ENCODE peak calls at places on chromosomes 2 and 18, in ten cellular contexts. O, S, J, T, F, I, M, Q, L and U are unnamed samples.

GRCh38 chr2:28558421-28558820 is 62.6 kb downstream of the PLB1 start:
- DNase-seq in J (no peak), Q (no peak), I (no peak), M (no peak), O (no peak), F (no peak), S (no peak), L (no peak), T (no peak), U (no peak)

GRCh38 chr2:24912523-24912922 is 7.5 kb downstream of the ADCY3 start:
- DNase-seq in S (no peak), O (no peak), F (no peak), J (no peak), M (no peak), T (no peak), L (no peak), Q (no peak), I (no peak), U (no peak)

GRCh38 chr2:130829020-130829419 is 7.7 kb upstream of the ARHGEF4 start:
- DNase-seq in J (no peak), I (peak; percentile 27), M (no peak), L (no peak), O (no peak), F (no peak), T (peak; percentile 77), Q (peak; percentile 31), S (peak; percentile 70), U (no peak)

GRCh38 chr2:161133366-161133765 is 26.9 kb upstream of the TANK start:
- DNase-seq in M (no peak), Q (no peak), F (no peak), O (no peak), L (no peak), S (no peak), I (no peak), J (no peak), T (no peak), U (no peak)

GRCh38 chr2:233022561-233022960 is 9.5 kb upstream of the NGEF start:
- DNase-seq in M (no peak), J (no peak), I (no peak), S (no peak), L (no peak), F (no peak), T (no peak), Q (no peak), O (no peak), U (no peak)

GRCh38 chr2:202024871-202025270 is 8.8 kb upstream of the FZD7 start:
- DNase-seq in J (no peak), O (no peak), L (no peak), F (no peak), M (no peak), T (no peak), I (no peak), Q (no peak), S (no peak), U (no peak)

GRCh38 chr18:79451237-79452125 is 55.8 kb downstream of the NFATC1 start:
- DNase-seq in O (no peak), Q (no peak), S (no peak), L (no peak), F (no peak), M (no peak), T (no peak), J (no peak), I (no peak), U (no peak)

GRCh38 chr2:177296047-177296446 is 31.5 kb upstream of the NFE2L2 start:
- DNase-seq in L (no peak), M (no peak), Q (no peak), O (no peak), J (no peak), T (peak; percentile 26), F (no peak), S (no peak), I (no peak), U (peak; percentile 50)

GRCh38 chr2:203379156-203379555 is 51.0 kb downstream of the ABI2 start:
- DNase-seq in T (no peak), Q (no peak), F (no peak), S (no peak), O (no peak), J (no peak), L (no peak), M (no peak), I (no peak), U (no peak)

GRCh38 chr2:168392031-168392430 is 64.0 kb upstream of the CERS6 start:
- DNase-seq in O (no peak), J (no peak), T (peak; percentile 21), Q (no peak), M (no peak), S (no peak), F (no peak), L (no peak), I (no peak), U (no peak)

GRCh38 chr2:238925281-238925680 is 77.4 kb downstream of the TWIST2 start:
- DNase-seq in F (no peak), T (no peak), L (no peak), O (no peak), J (no peak), M (no peak), Q (no peak), I (no peak), S (no peak), U (no peak)

GRCh38 chr2:64283641-64284371 is 139.6 kb upstream of the PELI1 start:
- DNase-seq in O (no peak), I (no peak), S (no peak), L (peak; percentile 53), F (no peak), J (no peak), T (peak; percentile 49), Q (no peak), M (no peak), U (peak; percentile 66)

GRCh38 chr18:37705016-37705415 is 139.4 kb upstream of the CELF4 start:
- DNase-seq in T (no peak), M (no peak), J (no peak), S (no peak), F (no peak), Q (no peak), L (no peak), O (no peak), I (no peak), U (no peak)

GRCh38 chr2:196389670-196390069 is 218.3 kb upstream of the STK17B start:
- DNase-seq in F (no peak), S (no peak), I (no peak), O (no peak), L (no peak), M (no peak), J (no peak), Q (no peak), T (peak; percentile 12), U (no peak)

GRCh38 chr2:89767581-89768435 is 1076.3 kb downstream of the RPIA start:
- DNase-seq in L (no peak), Q (no peak), M (peak; percentile 89), J (no peak), S (no peak), O (no peak), T (no peak), F (no peak), I (peak; percentile 43), U (no peak)

GRCh38 chr2:218898109-218898878 is 17.6 kb downstream of the WNT10A start:
- DNase-seq in T (peak; percentile 38), L (peak; percentile 66), I (peak; percentile 81), Q (no peak), S (peak; percentile 96), M (peak; percentile 89), O (peak; percentile 72), J (peak; percentile 69), F (peak; percentile 79), U (peak; percentile 84)

GRCh38 chr2:206045251-206045650 is 40.7 kb downstream of the INO80D start:
- DNase-seq in L (no peak), F (no peak), S (no peak), T (peak; percentile 31), J (no peak), Q (no peak), O (no peak), M (no peak), I (no peak), U (no peak)

GRCh38 chr2:16057661-16058060 is 117.3 kb downstream of the MYCN start:
- DNase-seq in J (no peak), Q (no peak), M (no peak), T (no peak), O (no peak), L (no peak), I (no peak), F (no peak), S (no peak), U (no peak)